ENCODE peak calls at places on chromosome 13, in nine cellular contexts. M is AG09309; T is mucosa of descending colon; N is fibroblast of pulmonary artery; X is WTC11; V is AG04450; L is uterus; E is hepatocyte; K is CD4-positive, alpha-beta T cell. R is an unnamed sample.

GRCh38 chr13:23776698-23777570 is 112.3 kb downstream of the MIPEP start:
- DNase-seq in M (no peak), T (no peak), N (no peak), X (no peak), V (no peak), L (no peak), E (no peak), K (no peak), R (no peak)

GRCh38 chr13:73708393-73708985 is 425.7 kb downstream of the KLF12 start:
- DNase-seq in M (peak; percentile 20), T (no peak), N (peak; percentile 87), X (peak; percentile 49), V (peak; percentile 39), L (peak; percentile 19), E (peak; percentile 80), K (peak; percentile 45), R (no peak)

GRCh38 chr13:59835569-59835968 is 328.2 kb downstream of the DIAPH3 start:
- DNase-seq in M (no peak), T (no peak), N (no peak), X (no peak), V (no peak), L (no peak), E (no peak), K (no peak), R (no peak)

GRCh38 chr13:112674412-112675383 is 15.1 kb upstream of the ATP11A start:
- DNase-seq in M (no peak), T (no peak), N (no peak), X (no peak), V (no peak), L (no peak), E (no peak), K (no peak), R (no peak)

GRCh38 chr13:55517312-55517711 is 1623.4 kb upstream of the PRR20A start:
- DNase-seq in M (no peak), T (no peak), N (no peak), X (peak; percentile 41), V (no peak), L (no peak), E (no peak), K (no peak), R (no peak)

GRCh38 chr13:110388141-110388943 is 81.3 kb downstream of the COL4A2 start:
- DNase-seq in M (no peak), T (no peak), N (peak; percentile 84), X (peak; percentile 29), V (no peak), L (peak; percentile 66), E (peak; percentile 43), K (no peak), R (no peak)

GRCh38 chr13:85528578-85529215 is 270.5 kb downstream of the SLITRK6 start:
- DNase-seq in M (peak; percentile 68), T (no peak), N (peak; percentile 49), X (no peak), V (peak; percentile 65), L (no peak), E (no peak), K (no peak), R (no peak)

GRCh38 chr13:60312851-60313505 is 84.0 kb upstream of the TDRD3 start:
- DNase-seq in M (no peak), T (no peak), N (no peak), X (no peak), V (no peak), L (no peak), E (no peak), K (no peak), R (no peak)

DNA sequence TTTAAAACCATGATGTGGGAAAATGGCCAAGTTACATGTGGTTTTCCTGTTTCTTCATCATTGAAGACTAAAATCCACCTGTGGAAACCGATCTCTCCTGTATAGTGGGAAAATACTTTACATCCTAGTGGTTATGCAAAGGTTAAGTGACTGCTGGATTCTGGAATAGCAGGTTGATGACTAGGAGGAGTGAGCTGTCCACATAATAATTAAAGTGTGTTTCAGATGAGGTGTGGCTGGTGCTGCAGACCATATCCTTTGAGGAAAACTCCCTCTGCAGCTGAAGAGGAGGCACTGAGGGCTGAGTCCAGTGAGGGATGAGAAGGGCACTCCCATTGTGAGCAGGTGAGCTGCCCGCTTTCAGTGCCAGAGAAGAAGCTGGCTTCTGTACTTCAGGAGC is 43.2 kb downstream of the DCLK1 start:
- DNase-seq in M (no peak), T (no peak), N (no peak), X (no peak), V (no peak), L (no peak), E (no peak), K (no peak), R (no peak)
- TF ChIP-seq CTCF in M (no peak), T (no peak), N (no peak), X (no peak), V (no peak), L (no peak), E (no peak), K (no peak), R (no peak)

DNA sequence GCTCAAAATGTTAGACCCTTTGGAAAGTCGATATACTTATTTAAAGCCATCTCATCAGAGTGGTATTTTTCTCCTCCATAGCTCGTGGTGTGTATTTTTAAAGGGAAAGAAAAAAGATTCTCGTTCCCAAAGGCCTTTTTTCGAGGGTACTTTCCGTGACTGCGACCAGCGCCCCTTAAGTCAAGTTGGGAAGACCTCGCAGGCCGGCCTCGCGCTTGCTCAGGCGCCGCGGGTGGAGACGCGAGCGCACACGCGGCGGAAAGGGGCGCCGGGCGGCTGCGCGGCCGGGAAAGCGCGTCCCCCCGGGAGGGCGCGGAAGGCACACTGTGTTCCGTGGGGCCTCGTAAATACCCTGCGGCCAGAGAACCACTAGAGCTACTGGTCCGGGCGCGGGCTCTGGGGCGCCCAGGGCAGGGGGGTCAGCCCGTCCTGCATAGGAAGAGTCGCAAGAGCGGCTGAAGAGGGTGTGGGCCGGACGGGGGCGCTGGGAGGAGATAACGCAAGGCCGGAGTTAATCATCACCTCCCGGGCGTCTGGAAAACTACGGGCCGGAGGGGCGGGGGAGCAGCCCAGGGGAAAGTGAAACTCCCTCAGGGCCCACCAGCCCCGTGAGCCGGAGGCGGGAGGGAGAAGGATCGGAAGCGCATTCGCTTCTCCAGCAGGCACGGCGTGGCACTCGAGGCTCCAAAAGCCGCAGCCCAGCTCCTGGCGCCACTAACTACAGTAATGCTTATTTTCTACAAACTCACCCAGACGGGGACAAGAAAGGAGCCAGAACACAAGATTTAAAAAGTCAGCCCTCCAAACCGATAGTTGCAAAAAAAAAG is 1.2 kb upstream of the WBP4 start:
- DNase-seq in M (peak; percentile 63), T (peak; percentile 93), N (peak; percentile 86), X (peak; percentile 92), V (peak; percentile 55), L (peak; percentile 91), E (peak; percentile 95), K (peak; percentile 28), R (peak; percentile 90)
- TF ChIP-seq CTCF in M (peak; percentile 36), T (no peak), N (peak; percentile 13), X (no peak), V (peak; percentile 36), L (peak; percentile 2), E (peak; percentile 36), K (no peak), R (peak; percentile 16)

DNA sequence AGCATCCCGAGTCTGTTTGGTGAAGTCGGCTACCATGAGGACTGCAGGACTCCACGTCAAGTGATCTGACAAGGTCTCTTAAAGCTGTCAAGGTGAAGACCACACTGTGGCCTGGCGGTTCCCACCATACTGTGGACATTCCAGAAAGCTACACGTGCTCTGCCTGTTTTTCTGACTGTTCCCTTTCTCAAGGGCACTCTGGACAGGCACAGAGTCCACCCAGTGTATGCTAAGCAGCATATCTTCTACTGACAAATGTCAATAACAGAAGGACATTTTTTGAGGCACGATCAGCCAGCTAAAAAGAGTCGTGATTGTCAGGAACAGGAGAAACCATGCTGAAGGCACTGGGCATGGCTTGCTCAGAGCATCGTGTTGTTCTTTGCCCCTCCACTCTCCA is 12.8 kb upstream of the WASF3 start:
- DNase-seq in M (no peak), T (no peak), N (no peak), X (no peak), V (no peak), L (no peak), E (no peak), K (no peak), R (no peak)
- TF ChIP-seq CTCF in M (no peak), T (no peak), N (no peak), X (no peak), V (no peak), L (no peak), E (no peak), K (no peak), R (no peak)

GRCh38 chr13:111425326-111425725 is 104.9 kb downstream of the TEX29 start:
- DNase-seq in M (no peak), T (no peak), N (no peak), X (no peak), V (no peak), L (no peak), E (no peak), K (no peak), R (no peak)

GRCh38 chr13:111431241-111431640 is 110.8 kb downstream of the TEX29 start:
- DNase-seq in M (no peak), T (no peak), N (no peak), X (no peak), V (no peak), L (no peak), E (no peak), K (no peak), R (no peak)

GRCh38 chr13:111424134-111424533 is 103.7 kb downstream of the TEX29 start:
- DNase-seq in M (no peak), T (no peak), N (no peak), X (no peak), V (no peak), L (no peak), E (no peak), K (no peak), R (no peak)

GRCh38 chr13:111434578-111435159 is 114.2 kb downstream of the TEX29 start:
- DNase-seq in M (no peak), T (no peak), N (no peak), X (no peak), V (no peak), L (no peak), E (no peak), K (no peak), R (no peak)

DNA sequence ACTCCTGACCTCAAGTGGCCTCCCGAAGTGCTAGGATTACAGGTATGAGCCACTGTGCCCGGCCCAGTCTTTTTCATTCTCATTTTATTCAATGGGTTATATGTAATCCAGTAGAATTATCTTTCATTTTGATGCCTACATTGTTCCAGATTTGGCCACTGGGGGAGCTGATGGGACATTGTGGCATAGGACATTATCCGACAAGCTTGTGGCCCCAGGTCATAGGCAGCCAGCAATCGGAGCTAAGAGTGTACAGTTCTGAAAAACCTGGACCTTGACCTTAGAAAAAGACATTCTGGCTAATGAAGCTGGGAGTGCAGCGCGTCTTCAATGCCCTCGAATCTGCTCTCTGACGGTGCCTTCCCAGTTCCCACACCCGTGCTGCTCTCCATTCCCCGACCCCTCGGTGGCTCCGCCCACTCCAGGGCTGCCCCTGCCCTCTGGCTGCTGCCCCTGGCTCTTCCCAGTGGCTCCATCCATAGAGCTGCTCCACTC is 108.7 kb downstream of the TEX29 start:
- DNase-seq in M (peak; percentile 1), T (no peak), N (peak; percentile 16), X (peak; percentile 72), V (no peak), L (no peak), E (peak; percentile 73), K (no peak), R (no peak)
- TF ChIP-seq CTCF in M (peak; percentile 62), T (peak; percentile 30), N (peak; percentile 52), X (peak; percentile 32), V (peak; percentile 65), L (no peak), E (peak; percentile 63), K (peak; percentile 44), R (peak; percentile 57)

GRCh38 chr13:93004919-93005318 is 221.7 kb upstream of the GPC6 start:
- DNase-seq in M (peak; percentile 4), T (no peak), N (peak; percentile 26), X (peak; percentile 13), V (no peak), L (no peak), E (no peak), K (no peak), R (no peak)
- TF ChIP-seq CTCF in M (peak; percentile 36), T (no peak), N (peak; percentile 16), X (peak; percentile 45), V (peak; percentile 22), L (no peak), E (peak; percentile 14), K (no peak), R (no peak)